ENCODE peak calls at places on chromosomes 13 and 19, in ten cellular contexts. I, X, G, J, W, R, D, A, Q and C are unnamed samples.

GRCh38 chr13:98570929-98571372 is 6.0 kb downstream of the STK24 start:
- DNase-seq in I (no peak), X (no peak), G (peak; percentile 61), J (peak; percentile 87), W (no peak), R (no peak), D (peak; percentile 43), A (peak; percentile 79), Q (peak; percentile 34), C (peak; percentile 53)

GRCh38 chr13:83845121-83845520 is 37.2 kb downstream of the SLITRK1 start:
- DNase-seq in I (no peak), X (no peak), G (no peak), J (peak; percentile 3), W (no peak), R (no peak), D (no peak), A (no peak), Q (no peak), C (no peak)

GRCh38 chr13:66200555-66200954 is 1029.6 kb downstream of the PCDH9 start:
- DNase-seq in I (no peak), X (no peak), G (no peak), J (no peak), W (no peak), R (peak; percentile 29), D (no peak), A (no peak), Q (no peak), C (no peak)

GRCh38 chr13:33411312-33411711 is 125.8 kb upstream of the STARD13 start:
- DNase-seq in I (no peak), X (no peak), G (no peak), J (no peak), W (no peak), R (no peak), D (no peak), A (no peak), Q (no peak), C (no peak)

GRCh38 chr19:11482384-11483050 is 1.7 kb upstream of the ELAVL3 start:
- DNase-seq in I (peak; percentile 91), X (peak; percentile 46), G (peak; percentile 87), J (peak; percentile 76), W (peak; percentile 90), R (peak; percentile 96), D (peak; percentile 46), A (peak; percentile 43), Q (peak; percentile 62), C (peak; percentile 84)

GRCh38 chr13:80342541-80343371 is 1.8 kb upstream of the SPRY2 start:
- DNase-seq in I (peak; percentile 90), X (peak; percentile 39), G (peak; percentile 92), J (peak; percentile 28), W (peak; percentile 83), R (peak; percentile 94), D (peak; percentile 72), A (peak; percentile 69), Q (peak; percentile 71), C (peak; percentile 58)

GRCh38 chr19:34767967-34768366 is 5.0 kb downstream of the ZNF599 start:
- DNase-seq in I (no peak), X (no peak), G (no peak), J (no peak), W (no peak), R (no peak), D (no peak), A (no peak), Q (no peak), C (no peak)

GRCh38 chr19:9727644-9728043 is 40.9 kb downstream of the ZNF846 start:
- DNase-seq in I (no peak), X (no peak), G (no peak), J (no peak), W (no peak), R (no peak), D (no peak), A (no peak), Q (no peak), C (no peak)

GRCh38 chr13:99736541-99736940 is 235.0 kb downstream of the ZIC5 start:
- DNase-seq in I (no peak), X (no peak), G (no peak), J (no peak), W (no peak), R (no peak), D (no peak), A (no peak), Q (no peak), C (no peak)

GRCh38 chr13:98843482-98843877 is 91.0 kb upstream of the SLC15A1 start:
- DNase-seq in I (no peak), X (no peak), G (no peak), J (no peak), W (no peak), R (no peak), D (no peak), A (no peak), Q (no peak), C (no peak)

GRCh38 chr19:4889034-4889825 is 13.5 kb downstream of the ARRDC5 start:
- DNase-seq in I (no peak), X (no peak), G (no peak), J (peak; percentile 67), W (no peak), R (no peak), D (no peak), A (peak; percentile 31), Q (no peak), C (no peak)

GRCh38 chr13:26787961-26788360 is 27.4 kb upstream of the GPR12 start:
- DNase-seq in I (no peak), X (no peak), G (no peak), J (no peak), W (no peak), R (no peak), D (no peak), A (no peak), Q (no peak), C (no peak)

GRCh38 chr13:69296130-69296529 is 811.5 kb upstream of the ATXN8OS start:
- DNase-seq in I (no peak), X (no peak), G (no peak), J (no peak), W (no peak), R (peak; percentile 71), D (peak; percentile 30), A (no peak), Q (no peak), C (no peak)

GRCh38 chr13:38735655-38736440 is 49.0 kb downstream of the FREM2 start:
- DNase-seq in I (no peak), X (no peak), G (no peak), J (no peak), W (no peak), R (peak; percentile 63), D (peak; percentile 17), A (no peak), Q (no peak), C (no peak)

GRCh38 chr13:62829476-62829875 is 1413.8 kb upstream of the PCDH20 start:
- DNase-seq in I (no peak), X (no peak), G (no peak), J (no peak), W (no peak), R (no peak), D (no peak), A (no peak), Q (no peak), C (no peak)

GRCh38 chr13:36029171-36029570 is 102.0 kb downstream of the DCLK1 start:
- DNase-seq in I (no peak), X (no peak), G (no peak), J (no peak), W (no peak), R (peak; percentile 7), D (peak; percentile 83), A (no peak), Q (no peak), C (no peak)

GRCh38 chr13:25468330-25469178 is 96.8 kb downstream of the ATP8A2 start:
- DNase-seq in I (peak; percentile 84), X (no peak), G (peak; percentile 3), J (no peak), W (peak; percentile 73), R (peak; percentile 80), D (peak; percentile 93), A (peak; percentile 21), Q (no peak), C (no peak)

GRCh38 chr19:47633516-47633915 is 24.6 kb downstream of the BICRA start:
- DNase-seq in I (no peak), X (no peak), G (no peak), J (no peak), W (no peak), R (peak; percentile 41), D (no peak), A (no peak), Q (no peak), C (no peak)

GRCh38 chr13:52744842-52745241 is 5.2 kb upstream of the CNMD start:
- DNase-seq in I (no peak), X (no peak), G (no peak), J (no peak), W (no peak), R (no peak), D (no peak), A (no peak), Q (no peak), C (no peak)

GRCh38 chr13:46804391-46804815 is 7.4 kb upstream of the ESD start:
- DNase-seq in I (no peak), X (no peak), G (no peak), J (peak; percentile 95), W (no peak), R (no peak), D (no peak), A (peak; percentile 95), Q (no peak), C (no peak)

GRCh38 chr19:32405431-32406160 is at the start of gene DPY19L3:
- DNase-seq in I (peak; percentile 97), X (peak; percentile 67), G (peak; percentile 97), J (peak; percentile 87), W (peak; percentile 95), R (peak; percentile 94), D (peak; percentile 90), A (peak; percentile 77), Q (peak; percentile 93), C (peak; percentile 89)

GRCh38 chr19:41744850-41745249 is 10.5 kb upstream of the CEACAM6 start:
- DNase-seq in I (no peak), X (no peak), G (peak; percentile 84), J (no peak), W (no peak), R (peak; percentile 12), D (no peak), A (no peak), Q (no peak), C (no peak)

GRCh38 chr19:38691938-38692457 is 44.5 kb downstream of the ACTN4 start:
- DNase-seq in I (no peak), X (no peak), G (peak; percentile 51), J (peak; percentile 98), W (no peak), R (no peak), D (no peak), A (peak; percentile 89), Q (peak; percentile 95), C (no peak)

GRCh38 chr13:26324294-26324693 is 70.4 kb downstream of the CDK8 start:
- DNase-seq in I (no peak), X (no peak), G (no peak), J (no peak), W (no peak), R (no peak), D (no peak), A (no peak), Q (no peak), C (no peak)